ENCODE peak calls at places on chromosomes 6 and 20, in eight cellular contexts. B is NCI-H2081; C is Calu3; V is GM23248; E is keratinocyte; D is iPS-NIHi11; O is RKO; J is activated CD4-positive, alpha-beta T cell treated with anti-CD3 and anti-CD28 coated beads, Interleukin-2, amount 10 ng/mL, durations not matched to agents 24 days and 14 days. T is an unnamed sample.

GRCh38 chr6:28789553-28790083 is 134.2 kb downstream of the TRIM27 start:
- DNase-seq in J (peak), D (no peak), O (peak), V (peak), C (peak), E (peak), B (peak), T (no peak)

GRCh38 chr20:61220131-61220530 is 31.9 kb upstream of the CDH4 start:
- DNase-seq in D (no peak), E (no peak), O (no peak), J (no peak), C (no peak), B (no peak), V (no peak), T (no peak)

GRCh38 chr6:47288245-47289090 is 21.2 kb downstream of the TNFRSF21 start:
- DNase-seq in D (peak), B (peak), E (no peak), V (no peak), C (no peak), O (no peak), J (no peak), T (no peak)

GRCh38 chr6:2855061-2855519 is 13.4 kb upstream of the SERPINB1 start:
- DNase-seq in B (no peak), D (no peak), O (no peak), J (no peak), V (no peak), C (no peak), E (no peak), T (no peak)

GRCh38 chr6:159829515-159829914 is 29.4 kb downstream of the PNLDC1 start:
- DNase-seq in E (no peak), V (no peak), C (no peak), J (no peak), O (no peak), B (no peak), D (no peak), T (no peak)

GRCh38 chr6:98641929-98642328 is 192.4 kb upstream of the POU3F2 start:
- DNase-seq in J (no peak), E (no peak), B (peak), C (peak), D (no peak), V (peak), O (peak), T (no peak)

GRCh38 chr6:111052171-111052570 is 35.1 kb upstream of the SLC16A10 start:
- DNase-seq in J (no peak), B (no peak), V (no peak), C (no peak), D (no peak), O (no peak), E (no peak), T (no peak)

GRCh38 chr20:63828124-63828523 is 2.9 kb downstream of the ZBTB46 start:
- DNase-seq in D (no peak), O (no peak), J (no peak), C (no peak), B (no peak), V (no peak), E (no peak), T (no peak)

GRCh38 chr20:371755-372542 is 8.6 kb upstream of the TRIB3 start:
- DNase-seq in B (no peak), C (peak), V (peak), E (peak), D (peak), O (peak), J (no peak), T (no peak)

GRCh38 chr20:53750827-53751393 is 157.3 kb upstream of the ZNF217 start:
- DNase-seq in B (no peak), J (peak), D (no peak), E (no peak), V (peak), C (no peak), O (no peak), T (no peak)

GRCh38 chr6:3919130-3919628 is 70.0 kb downstream of the FAM50B start:
- DNase-seq in J (no peak), C (no peak), B (peak), D (no peak), E (no peak), O (no peak), V (peak), T (no peak)

GRCh38 chr6:116218172-116218633 is 35.7 kb downstream of the TSPYL4 start:
- DNase-seq in B (no peak), D (no peak), E (no peak), C (no peak), V (peak), J (no peak), O (peak), T (no peak)

GRCh38 chr6:88596801-88597200 is 366.6 kb downstream of the RNGTT start:
- DNase-seq in D (no peak), V (no peak), O (no peak), C (no peak), E (no peak), J (no peak), B (no peak), T (no peak)

GRCh38 chr6:89678531-89678930 is 40.0 kb upstream of the LYRM2 start:
- DNase-seq in B (no peak), V (no peak), O (no peak), C (no peak), J (no peak), E (no peak), D (no peak), T (no peak)

GRCh38 chr20:32210206-32210605 is 2.5 kb downstream of the POFUT1 start:
- DNase-seq in C (no peak), E (no peak), B (no peak), V (peak), O (no peak), J (no peak), D (no peak), T (no peak)

GRCh38 chr6:218153-219018 is 73.9 kb upstream of the DUSP22 start:
- DNase-seq in E (no peak), C (no peak), J (no peak), B (no peak), D (no peak), V (no peak), O (no peak), T (no peak)

GRCh38 chr6:138161118-138161433 is 663 bp upstream of the ARFGEF3 start:
- DNase-seq in C (no peak), O (no peak), J (peak), E (no peak), B (no peak), D (no peak), V (no peak), T (no peak)

GRCh38 chr6:130872250-130873095 is 45.3 kb downstream of the SMLR1 start:
- DNase-seq in J (peak), B (peak), O (peak), C (peak), E (no peak), V (peak), D (peak), T (peak)

GRCh38 chr20:1959156-1959555 is 34.7 kb downstream of the PDYN start:
- DNase-seq in E (no peak), C (no peak), B (no peak), V (no peak), D (no peak), J (no peak), O (no peak), T (no peak)

GRCh38 chr6:3913077-3913957 is 64.1 kb downstream of the FAM50B start:
- DNase-seq in C (peak), E (peak), D (peak), J (no peak), O (peak), B (peak), V (peak), T (peak)

GRCh38 chr6:33279971-33280511 is 3.1 kb downstream of the B3GALT4 start:
- DNase-seq in B (peak), C (peak), D (peak), V (peak), E (no peak), J (no peak), O (peak), T (peak)

GRCh38 chr6:33343953-33344611 is 26.5 kb upstream of the ZBTB22 start:
- DNase-seq in E (no peak), B (no peak), D (no peak), O (no peak), V (no peak), C (no peak), J (peak), T (no peak)

GRCh38 chr6:29679962-29680361 is 990 bp downstream of the ZFP57 start:
- DNase-seq in D (no peak), O (no peak), C (no peak), V (no peak), B (no peak), E (peak), J (no peak), T (no peak)

GRCh38 chr20:4919047-4919704 is 82.1 kb downstream of the SLC23A2 start:
- DNase-seq in E (no peak), O (no peak), J (no peak), C (no peak), B (peak), D (no peak), V (no peak), T (no peak)

GRCh38 chr6:157494132-157494705 is 113.2 kb downstream of the ZDHHC14 start:
- DNase-seq in B (no peak), E (no peak), O (no peak), C (no peak), V (no peak), D (no peak), J (no peak), T (no peak)

GRCh38 chr6:35402136-35402855 is 49.8 kb upstream of the FANCE start:
- DNase-seq in J (no peak), D (no peak), V (no peak), E (no peak), C (peak), O (no peak), B (no peak), T (no peak)